ENCODE peak calls at places on chromosomes 13 and 19, in six cellular contexts. E is HAP-1, A is anterior cingulate cortex, X is mucosa of gallbladder, T is choroid plexus epithelial cell, L is A549. G is an unnamed sample.
A peak's percentile ranks its signal among the peaks of the same experiment; 100 is the strongest.

GRCh38 chr13:67859904-67860303 is 629.8 kb upstream of the PCDH9 start:
- DNase-seq in L (no peak), E (no peak), X (no peak), A (no peak), T (no peak), G (no peak)

GRCh38 chr13:76656496-76656895 is 229.7 kb downstream of the KCTD12 start:
- DNase-seq in L (no peak), X (no peak), A (no peak), E (no peak), T (no peak), G (no peak)

GRCh38 chr13:101747039-101747438 is 294.6 kb downstream of the ITGBL1 start:
- DNase-seq in X (no peak), T (no peak), A (no peak), E (no peak), L (no peak), G (no peak)

GRCh38 chr13:44768233-44768632 is 192.1 kb upstream of the TSC22D1 start:
- DNase-seq in T (no peak), A (no peak), L (no peak), X (no peak), E (no peak), G (no peak)

GRCh38 chr13:113918580-113918979 is 54.7 kb upstream of the GAS6 start:
- DNase-seq in A (no peak), T (no peak), X (no peak), L (no peak), E (no peak), G (no peak)

GRCh38 chr13:50948576-50948975 is 39.0 kb downstream of the RNASEH2B start:
- DNase-seq in A (no peak), L (no peak), E (no peak), X (no peak), T (no peak), G (no peak)

GRCh38 chr19:38395381-38396127 is 7.1 kb downstream of the SPRED3 start:
- DNase-seq in T (no peak), L (no peak), X (no peak), A (no peak), E (no peak), G (peak; percentile 40)

GRCh38 chr13:32267836-32268439 is 47.2 kb downstream of the ZAR1L start:
- DNase-seq in L (no peak), A (no peak), X (no peak), E (peak; percentile 30), T (peak; percentile 36), G (peak; percentile 48)

GRCh38 chr13:76683854-76684253 is 202.4 kb downstream of the KCTD12 start:
- DNase-seq in A (no peak), L (no peak), E (no peak), X (no peak), T (peak; percentile 68), G (no peak)

GRCh38 chr19:20247016-20247683 is 80.1 kb downstream of the ZNF486 start:
- DNase-seq in L (no peak), X (peak; percentile 61), E (no peak), T (peak; percentile 42), A (peak; percentile 5), G (peak; percentile 34)

GRCh38 chr13:48493076-48493765 is 39.7 kb downstream of the RCBTB2 start:
- DNase-seq in X (no peak), A (no peak), L (no peak), E (no peak), T (no peak), G (no peak)